ENCODE peak calls at places on chromosome 6, in seven cellular contexts. R, G, L, E, M, Q and F are unnamed samples.

GRCh38 chr6:106448000-106448426 is 87.5 kb downstream of the CRYBG1 start:
- DNase-seq in L (no peak), R (no peak), M (no peak), G (no peak), Q (no peak), E (no peak), F (no peak)

GRCh38 chr6:159693894-159694545 is 979 bp upstream of the SOD2 start:
- DNase-seq in G (peak), M (peak), R (peak), Q (peak), L (no peak), E (no peak), F (peak)

GRCh38 chr6:4606016-4606415 is 170.2 kb upstream of the CDYL start:
- DNase-seq in L (no peak), R (no peak), E (no peak), M (no peak), Q (peak), G (no peak), F (no peak)

GRCh38 chr6:39806277-39806676 is 14.1 kb downstream of the DAAM2 start:
- DNase-seq in L (no peak), G (peak), R (no peak), E (no peak), Q (no peak), M (no peak), F (no peak)

GRCh38 chr6:147287869-147288271 is 83.7 kb downstream of the STXBP5 start:
- DNase-seq in E (no peak), Q (no peak), G (peak), R (no peak), M (peak), L (no peak), F (no peak)

GRCh38 chr6:99364026-99364425 is 14.6 kb upstream of the FAXC start:
- DNase-seq in Q (no peak), L (no peak), E (no peak), R (no peak), M (no peak), G (no peak), F (no peak)

GRCh38 chr6:105364243-105364642 is 38.6 kb downstream of the PREP start:
- DNase-seq in G (no peak), Q (no peak), M (no peak), L (no peak), R (no peak), E (no peak), F (peak)

GRCh38 chr6:148091394-148091793 is 251.2 kb upstream of the SASH1 start:
- DNase-seq in M (no peak), Q (no peak), R (no peak), E (no peak), L (no peak), G (no peak), F (no peak)

GRCh38 chr6:125095501-125096301 is 57.9 kb upstream of the TPD52L1 start:
- DNase-seq in M (no peak), G (peak), E (no peak), Q (no peak), R (no peak), L (no peak), F (no peak)

GRCh38 chr6:4460595-4461475 is 315.4 kb upstream of the CDYL start:
- DNase-seq in L (peak), E (no peak), Q (no peak), G (peak), M (no peak), R (peak), F (no peak)

GRCh38 chr6:64013061-64013410 is 377.4 kb downstream of the PHF3 start:
- DNase-seq in E (no peak), G (no peak), L (no peak), R (no peak), Q (no peak), M (no peak), F (no peak)

GRCh38 chr6:1404066-1404712 is 14.8 kb downstream of the FOXF2 start:
- DNase-seq in M (no peak), R (no peak), L (no peak), G (no peak), Q (no peak), E (no peak), F (no peak)

GRCh38 chr6:157287247-157287850 is 36.0 kb downstream of the TMEM242 start:
- DNase-seq in R (no peak), G (no peak), M (no peak), E (no peak), Q (no peak), L (no peak), F (no peak)

GRCh38 chr6:27617046-27617687 is 144.3 kb upstream of the ZNF184 start:
- DNase-seq in R (no peak), M (peak), G (peak), L (no peak), Q (peak), E (no peak), F (no peak)

GRCh38 chr6:52641826-52642225 is 29.1 kb upstream of the TMEM14A start:
- DNase-seq in Q (no peak), M (peak), L (no peak), G (no peak), E (no peak), R (no peak), F (no peak)

DNA sequence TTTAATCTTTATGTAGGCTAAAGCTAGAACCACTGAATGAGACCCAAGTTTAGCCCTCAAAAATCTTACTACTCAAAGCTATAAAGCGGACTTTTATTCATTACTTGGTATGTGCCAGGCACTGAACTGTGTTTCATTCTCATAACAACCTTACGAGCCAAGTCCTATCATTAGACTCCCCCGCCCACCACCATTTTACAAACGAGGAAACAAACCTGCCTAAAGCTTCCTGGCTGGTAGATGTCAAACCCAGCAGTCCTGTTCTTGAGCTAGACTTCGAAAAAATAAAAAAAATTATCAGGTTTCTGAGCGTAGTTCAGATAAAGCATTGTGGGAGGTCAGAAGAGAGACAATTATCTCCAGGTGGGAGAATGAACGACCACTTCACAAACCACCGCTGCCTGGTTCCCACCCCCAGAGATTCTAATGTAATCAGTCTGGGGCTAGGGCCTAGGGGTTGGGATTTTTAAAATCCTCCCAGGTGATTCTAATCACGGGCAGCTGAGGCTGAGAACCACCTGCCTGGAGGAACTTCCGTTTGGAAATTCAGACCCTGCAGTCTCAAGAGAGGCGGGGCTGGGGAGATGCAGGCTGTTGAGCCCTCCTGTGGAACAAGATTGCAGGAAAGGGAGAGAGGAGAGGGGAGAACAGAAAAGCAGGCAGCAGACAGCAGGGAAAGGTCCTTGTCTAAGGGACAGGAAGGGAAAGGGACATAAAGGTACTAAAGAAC is 8.6 kb downstream of the ADTRP start:
- DNase-seq in M (peak), L (no peak), G (no peak), Q (peak), E (no peak), R (no peak), F (no peak)
- H3K27ac ChIP-seq in M (peak), L (no peak), G (peak), Q (no peak), E (no peak), R (no peak), F (peak)

GRCh38 chr6:135014353-135014832 is 40.2 kb downstream of the HBS1L start:
- DNase-seq in R (no peak), G (no peak), L (no peak), Q (no peak), M (no peak), E (no peak), F (no peak)

GRCh38 chr6:135012349-135012748 is 42.3 kb downstream of the HBS1L start:
- DNase-seq in M (no peak), E (no peak), L (no peak), Q (no peak), G (no peak), R (no peak), F (no peak)

GRCh38 chr6:135008941-135009290 is 45.7 kb downstream of the HBS1L start:
- DNase-seq in M (no peak), L (no peak), Q (no peak), E (no peak), G (no peak), R (no peak), F (no peak)

GRCh38 chr6:135013211-135013610 is 41.4 kb downstream of the HBS1L start:
- DNase-seq in R (no peak), M (peak), G (no peak), E (no peak), Q (no peak), L (no peak), F (no peak)

DNA sequence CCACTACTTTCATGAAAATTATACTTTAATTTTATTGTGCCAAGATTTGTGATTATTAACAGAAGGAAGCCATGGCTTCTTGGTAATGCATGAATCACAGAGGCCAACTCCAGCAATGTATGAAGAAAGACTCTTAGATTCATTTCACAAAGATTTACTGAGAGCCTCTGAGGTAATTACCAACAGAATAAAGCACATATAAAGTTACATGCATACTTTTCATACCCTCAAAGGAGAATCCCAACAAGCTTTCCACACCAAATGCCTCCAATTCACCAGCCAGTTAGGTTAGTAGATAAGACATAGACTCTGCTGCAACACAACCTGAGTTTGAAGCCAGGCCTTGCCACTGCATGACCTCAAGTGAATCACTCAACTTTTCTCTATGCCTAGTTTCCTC is 41.9 kb downstream of the HBS1L start:
- DNase-seq in E (no peak), L (no peak), M (peak), R (no peak), Q (no peak), G (peak), F (no peak)
- H3K27ac ChIP-seq in E (no peak), L (no peak), M (no peak), R (no peak), Q (no peak), G (peak), F (peak)

GRCh38 chr6:36119927-36120477 is 10.3 kb upstream of the MAPK13 start:
- DNase-seq in G (no peak), R (no peak), Q (no peak), L (no peak), M (no peak), E (no peak), F (no peak)
- H3K27ac ChIP-seq in G (no peak), R (no peak), Q (no peak), L (no peak), M (no peak), E (no peak), F (peak)

GRCh38 chr6:28980797-28981390 is 24.2 kb downstream of the ZNF311 start:
- DNase-seq in M (peak), G (peak), Q (peak), E (no peak), L (peak), R (peak), F (no peak)
- H3K27ac ChIP-seq in M (no peak), G (peak), Q (no peak), E (no peak), L (peak), R (no peak), F (peak)

DNA sequence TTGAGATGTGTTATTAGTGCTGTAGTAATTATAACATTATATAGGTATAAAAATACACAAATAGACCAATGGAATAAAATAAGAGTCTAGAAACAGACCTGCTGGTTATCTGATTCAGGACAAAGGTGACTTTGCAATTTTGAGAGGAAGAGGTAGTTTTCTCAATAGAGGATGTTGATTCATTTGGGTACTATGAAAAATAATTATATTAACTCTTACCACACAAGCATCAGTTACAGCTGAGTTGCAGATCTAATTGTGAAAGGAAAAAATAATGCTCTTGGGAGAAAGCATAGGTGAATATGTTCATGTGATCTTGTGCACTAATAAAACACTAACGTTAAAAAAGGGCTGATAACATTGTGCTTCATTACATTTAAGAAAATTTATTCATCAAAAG is 103.0 kb downstream of the BCKDHB start:
- DNase-seq in R (no peak), M (no peak), L (no peak), G (no peak), E (no peak), Q (no peak), F (no peak)
- H3K27ac ChIP-seq in R (no peak), M (no peak), L (no peak), G (no peak), E (no peak), Q (no peak), F (no peak)

GRCh38 chr6:135738646-135739045 is 112.9 kb upstream of the PDE7B start:
- DNase-seq in G (peak), L (no peak), Q (no peak), M (no peak), E (no peak), R (no peak), F (no peak)
- H3K27ac ChIP-seq in G (peak), L (no peak), Q (no peak), M (no peak), E (no peak), R (no peak), F (no peak)

GRCh38 chr6:57097596-57097995 is 7.6 kb downstream of the ZNF451 start:
- DNase-seq in G (peak), M (no peak), R (no peak), Q (no peak), E (no peak), L (no peak), F (no peak)
- H3K27ac ChIP-seq in G (peak), M (no peak), R (no peak), Q (no peak), E (no peak), L (no peak), F (peak)